ENCODE peak calls at places on chromosome 7, in seven cellular contexts. One of them, this sample, is unnamed.

GRCh38 chr7:156003220-156004162 is 191.2 kb upstream of the SHH start:
- DNase-seq in psoas muscle: no peak
- DNase-seq in iPS DF 6.9: no peak
- DNase-seq in hepatocyte: no peak
- DNase-seq in fibroblast of pulmonary artery: no peak
- DNase-seq in astrocyte: no peak
- DNase-seq in ascending aorta: no peak
- DNase-seq in this sample: no peak

GRCh38 chr7:4204530-4205165 is 477.4 kb upstream of the FOXK1 start:
- DNase-seq in hepatocyte: peak
- DNase-seq in psoas muscle: peak
- DNase-seq in ascending aorta: no peak
- DNase-seq in astrocyte: no peak
- DNase-seq in iPS DF 6.9: peak
- DNase-seq in fibroblast of pulmonary artery: no peak
- DNase-seq in this sample: no peak

GRCh38 chr7:44195901-44196300 is 4.9 kb upstream of the YKT6 start:
- DNase-seq in iPS DF 6.9: no peak
- DNase-seq in fibroblast of pulmonary artery: no peak
- DNase-seq in ascending aorta: no peak
- DNase-seq in astrocyte: no peak
- DNase-seq in hepatocyte: no peak
- DNase-seq in psoas muscle: no peak
- DNase-seq in this sample: no peak

GRCh38 chr7:46754135-46754730 is 827.7 kb downstream of the TNS3 start:
- DNase-seq in ascending aorta: no peak
- DNase-seq in fibroblast of pulmonary artery: peak
- DNase-seq in astrocyte: peak
- DNase-seq in iPS DF 6.9: no peak
- DNase-seq in psoas muscle: no peak
- DNase-seq in hepatocyte: no peak
- DNase-seq in this sample: no peak

GRCh38 chr7:80277434-80278427 is 143.1 kb downstream of the GNAI1 start:
- DNase-seq in hepatocyte: peak
- DNase-seq in ascending aorta: no peak
- DNase-seq in iPS DF 6.9: no peak
- DNase-seq in psoas muscle: no peak
- DNase-seq in fibroblast of pulmonary artery: peak
- DNase-seq in astrocyte: peak
- DNase-seq in this sample: no peak

GRCh38 chr7:2508327-2509231 is 11.0 kb upstream of the LFNG start:
- DNase-seq in hepatocyte: no peak
- DNase-seq in astrocyte: no peak
- DNase-seq in iPS DF 6.9: no peak
- DNase-seq in ascending aorta: no peak
- DNase-seq in fibroblast of pulmonary artery: no peak
- DNase-seq in psoas muscle: peak
- DNase-seq in this sample: peak

GRCh38 chr7:88377421-88377820 is 70.7 kb upstream of the STEAP4 start:
- DNase-seq in hepatocyte: peak
- DNase-seq in astrocyte: no peak
- DNase-seq in ascending aorta: no peak
- DNase-seq in psoas muscle: no peak
- DNase-seq in iPS DF 6.9: peak
- DNase-seq in fibroblast of pulmonary artery: no peak
- DNase-seq in this sample: no peak

GRCh38 chr7:22108151-22108845 is 162.6 kb upstream of the CDCA7L start:
- DNase-seq in iPS DF 6.9: no peak
- DNase-seq in ascending aorta: no peak
- DNase-seq in psoas muscle: no peak
- DNase-seq in fibroblast of pulmonary artery: no peak
- DNase-seq in astrocyte: no peak
- DNase-seq in hepatocyte: no peak
- DNase-seq in this sample: peak

GRCh38 chr7:15007507-15007906 is 105.0 kb upstream of the DGKB start:
- DNase-seq in fibroblast of pulmonary artery: peak
- DNase-seq in iPS DF 6.9: no peak
- DNase-seq in ascending aorta: no peak
- DNase-seq in astrocyte: no peak
- DNase-seq in hepatocyte: peak
- DNase-seq in psoas muscle: no peak
- DNase-seq in this sample: no peak

GRCh38 chr7:8114175-8114574 is 145.6 kb downstream of the GLCCI1 start:
- DNase-seq in fibroblast of pulmonary artery: no peak
- DNase-seq in iPS DF 6.9: no peak
- DNase-seq in ascending aorta: no peak
- DNase-seq in astrocyte: no peak
- DNase-seq in psoas muscle: no peak
- DNase-seq in hepatocyte: no peak
- DNase-seq in this sample: no peak

GRCh38 chr7:48274662-48275061 is 103.4 kb downstream of the ABCA13 start:
- DNase-seq in iPS DF 6.9: no peak
- DNase-seq in astrocyte: peak
- DNase-seq in fibroblast of pulmonary artery: peak
- DNase-seq in psoas muscle: no peak
- DNase-seq in hepatocyte: no peak
- DNase-seq in ascending aorta: no peak
- DNase-seq in this sample: no peak

GRCh38 chr7:133705596-133705995 is 421.5 kb upstream of the LRGUK start:
- DNase-seq in psoas muscle: no peak
- DNase-seq in fibroblast of pulmonary artery: peak
- DNase-seq in astrocyte: peak
- DNase-seq in ascending aorta: no peak
- DNase-seq in iPS DF 6.9: no peak
- DNase-seq in hepatocyte: no peak
- DNase-seq in this sample: no peak

GRCh38 chr7:124785994-124786393 is 20.4 kb upstream of the GPR37 start:
- DNase-seq in astrocyte: no peak
- DNase-seq in ascending aorta: no peak
- DNase-seq in fibroblast of pulmonary artery: no peak
- DNase-seq in hepatocyte: no peak
- DNase-seq in psoas muscle: no peak
- DNase-seq in iPS DF 6.9: no peak
- DNase-seq in this sample: no peak

GRCh38 chr7:33732462-33732861 is 172.9 kb upstream of the BMPER start:
- DNase-seq in fibroblast of pulmonary artery: no peak
- DNase-seq in psoas muscle: no peak
- DNase-seq in ascending aorta: no peak
- DNase-seq in iPS DF 6.9: no peak
- DNase-seq in astrocyte: no peak
- DNase-seq in hepatocyte: no peak
- DNase-seq in this sample: no peak

GRCh38 chr7:99752354-99752753 is 17.4 kb upstream of the CYP3A7 start:
- DNase-seq in psoas muscle: peak
- DNase-seq in ascending aorta: no peak
- DNase-seq in astrocyte: no peak
- DNase-seq in hepatocyte: peak
- DNase-seq in iPS DF 6.9: no peak
- DNase-seq in fibroblast of pulmonary artery: no peak
- DNase-seq in this sample: no peak

GRCh38 chr7:128042027-128042426 is 10.8 kb upstream of the LRRC4 start:
- DNase-seq in psoas muscle: no peak
- DNase-seq in astrocyte: no peak
- DNase-seq in fibroblast of pulmonary artery: no peak
- DNase-seq in hepatocyte: no peak
- DNase-seq in iPS DF 6.9: no peak
- DNase-seq in ascending aorta: no peak
- DNase-seq in this sample: no peak

GRCh38 chr7:107846324-107846723 is 43.3 kb upstream of the SLC26A3 start:
- DNase-seq in ascending aorta: no peak
- DNase-seq in hepatocyte: no peak
- DNase-seq in psoas muscle: no peak
- DNase-seq in fibroblast of pulmonary artery: no peak
- DNase-seq in iPS DF 6.9: no peak
- DNase-seq in astrocyte: no peak
- DNase-seq in this sample: no peak

GRCh38 chr7:44057849-44058758 is 7.3 kb downstream of the PGAM2 start:
- DNase-seq in hepatocyte: no peak
- DNase-seq in ascending aorta: peak
- DNase-seq in fibroblast of pulmonary artery: no peak
- DNase-seq in psoas muscle: peak
- DNase-seq in astrocyte: no peak
- DNase-seq in iPS DF 6.9: no peak
- DNase-seq in this sample: peak

GRCh38 chr7:157690058-157690832 is 353.4 kb downstream of the DNAJB6 start:
- DNase-seq in hepatocyte: no peak
- DNase-seq in fibroblast of pulmonary artery: peak
- DNase-seq in ascending aorta: peak
- DNase-seq in astrocyte: peak
- DNase-seq in iPS DF 6.9: no peak
- DNase-seq in psoas muscle: peak
- DNase-seq in this sample: peak

GRCh38 chr7:157691521-157692155 is 354.8 kb downstream of the DNAJB6 start:
- DNase-seq in fibroblast of pulmonary artery: no peak
- DNase-seq in hepatocyte: no peak
- DNase-seq in iPS DF 6.9: no peak
- DNase-seq in astrocyte: no peak
- DNase-seq in ascending aorta: peak
- DNase-seq in psoas muscle: no peak
- DNase-seq in this sample: no peak

GRCh38 chr7:157692156-157693011 is 355.6 kb downstream of the DNAJB6 start:
- DNase-seq in fibroblast of pulmonary artery: no peak
- DNase-seq in ascending aorta: peak
- DNase-seq in psoas muscle: no peak
- DNase-seq in astrocyte: no peak
- DNase-seq in iPS DF 6.9: no peak
- DNase-seq in hepatocyte: no peak
- DNase-seq in this sample: no peak

GRCh38 chr7:157689269-157690057 is 352.7 kb downstream of the DNAJB6 start:
- DNase-seq in psoas muscle: no peak
- DNase-seq in fibroblast of pulmonary artery: no peak
- DNase-seq in iPS DF 6.9: no peak
- DNase-seq in astrocyte: no peak
- DNase-seq in ascending aorta: peak
- DNase-seq in hepatocyte: no peak
- DNase-seq in this sample: no peak

GRCh38 chr7:157690833-157691382 is 354.1 kb downstream of the DNAJB6 start:
- DNase-seq in iPS DF 6.9: no peak
- DNase-seq in fibroblast of pulmonary artery: peak
- DNase-seq in hepatocyte: no peak
- DNase-seq in ascending aorta: peak
- DNase-seq in psoas muscle: peak
- DNase-seq in astrocyte: peak
- DNase-seq in this sample: peak
- H3K4me3 ChIP-seq in iPS DF 6.9: no peak
- H3K4me3 ChIP-seq in fibroblast of pulmonary artery: peak
- H3K4me3 ChIP-seq in hepatocyte: no peak
- H3K4me3 ChIP-seq in ascending aorta: peak
- H3K4me3 ChIP-seq in psoas muscle: peak
- H3K4me3 ChIP-seq in astrocyte: peak
- H3K4me3 ChIP-seq in this sample: peak

GRCh38 chr7:150453892-150454291 is 3.5 kb downstream of the GIMAP8 start:
- DNase-seq in hepatocyte: no peak
- DNase-seq in fibroblast of pulmonary artery: no peak
- DNase-seq in psoas muscle: no peak
- DNase-seq in ascending aorta: no peak
- DNase-seq in iPS DF 6.9: no peak
- DNase-seq in astrocyte: no peak
- DNase-seq in this sample: no peak
- H3K4me3 ChIP-seq in hepatocyte: no peak
- H3K4me3 ChIP-seq in fibroblast of pulmonary artery: no peak
- H3K4me3 ChIP-seq in psoas muscle: no peak
- H3K4me3 ChIP-seq in ascending aorta: no peak
- H3K4me3 ChIP-seq in iPS DF 6.9: no peak
- H3K4me3 ChIP-seq in astrocyte: no peak
- H3K4me3 ChIP-seq in this sample: peak

DNA sequence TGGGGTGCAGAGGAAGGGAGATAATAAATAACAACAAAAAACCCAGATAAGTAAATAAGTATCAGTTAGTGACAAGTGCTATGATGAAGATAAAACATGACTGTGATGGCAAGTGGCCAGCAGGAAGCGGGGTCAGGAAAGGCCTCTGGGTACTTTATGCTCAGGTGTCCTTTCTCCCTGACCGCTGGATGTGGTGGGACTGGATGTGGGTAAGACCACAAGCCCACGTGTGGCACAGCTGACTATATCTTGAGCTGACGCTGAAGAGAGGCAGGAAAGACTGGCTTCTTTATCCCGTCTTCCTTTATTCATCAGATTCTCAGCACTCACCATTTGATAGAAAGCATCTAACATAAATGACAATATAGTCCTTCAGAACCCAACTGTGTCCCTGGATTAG is 87.8 kb downstream of the CREB5 start:
- DNase-seq in iPS DF 6.9: no peak
- DNase-seq in ascending aorta: no peak
- DNase-seq in astrocyte: no peak
- DNase-seq in hepatocyte: no peak
- DNase-seq in fibroblast of pulmonary artery: no peak
- DNase-seq in psoas muscle: no peak
- DNase-seq in this sample: no peak
- H3K4me3 ChIP-seq in iPS DF 6.9: no peak
- H3K4me3 ChIP-seq in ascending aorta: no peak
- H3K4me3 ChIP-seq in astrocyte: no peak
- H3K4me3 ChIP-seq in hepatocyte: no peak
- H3K4me3 ChIP-seq in fibroblast of pulmonary artery: no peak
- H3K4me3 ChIP-seq in psoas muscle: no peak
- H3K4me3 ChIP-seq in this sample: no peak

GRCh38 chr7:35694161-35694783 is 663 bp downstream of the HERPUD2 start:
- DNase-seq in fibroblast of pulmonary artery: no peak
- DNase-seq in psoas muscle: no peak
- DNase-seq in ascending aorta: peak
- DNase-seq in hepatocyte: no peak
- DNase-seq in astrocyte: no peak
- DNase-seq in iPS DF 6.9: no peak
- DNase-seq in this sample: peak

GRCh38 chr7:35695628-35695888 is 623 bp upstream of the HERPUD2 start:
- DNase-seq in psoas muscle: no peak
- DNase-seq in astrocyte: no peak
- DNase-seq in hepatocyte: no peak
- DNase-seq in iPS DF 6.9: no peak
- DNase-seq in ascending aorta: no peak
- DNase-seq in fibroblast of pulmonary artery: no peak
- DNase-seq in this sample: no peak

GRCh38 chr7:35695987-35696386 is 1.1 kb upstream of the HERPUD2 start:
- DNase-seq in ascending aorta: no peak
- DNase-seq in fibroblast of pulmonary artery: no peak
- DNase-seq in iPS DF 6.9: no peak
- DNase-seq in hepatocyte: no peak
- DNase-seq in psoas muscle: no peak
- DNase-seq in astrocyte: no peak
- DNase-seq in this sample: no peak

GRCh38 chr7:35694784-35695627 is at the start of gene HERPUD2:
- DNase-seq in fibroblast of pulmonary artery: peak
- DNase-seq in ascending aorta: peak
- DNase-seq in astrocyte: peak
- DNase-seq in hepatocyte: peak
- DNase-seq in psoas muscle: peak
- DNase-seq in iPS DF 6.9: peak
- DNase-seq in this sample: peak

DNA sequence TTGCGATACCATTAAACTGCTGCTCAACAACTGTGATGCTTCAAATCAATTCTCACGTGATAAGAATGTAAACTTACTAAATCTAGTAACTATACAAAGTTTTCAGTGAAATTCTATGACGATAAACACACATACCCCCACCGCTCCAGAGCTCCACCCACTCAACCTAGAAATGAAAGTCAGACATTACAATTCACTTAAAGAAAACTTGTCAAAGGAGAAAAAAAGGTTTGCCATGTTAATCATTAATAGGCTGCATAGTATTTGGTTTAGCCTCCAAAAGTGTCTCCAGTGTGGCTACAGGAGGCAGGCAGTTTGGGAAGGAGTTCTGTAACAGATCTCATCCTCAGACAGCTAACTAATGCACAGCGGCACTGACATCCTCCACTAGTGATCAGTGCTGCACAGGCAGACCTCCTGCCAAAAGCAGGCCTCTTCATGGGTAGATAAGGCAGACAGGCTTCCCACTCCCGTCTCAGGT is 3.1 kb downstream of the HERPUD2 start:
- DNase-seq in fibroblast of pulmonary artery: no peak
- DNase-seq in hepatocyte: peak
- DNase-seq in ascending aorta: no peak
- DNase-seq in psoas muscle: no peak
- DNase-seq in astrocyte: no peak
- DNase-seq in iPS DF 6.9: no peak
- DNase-seq in this sample: no peak
- H3K4me3 ChIP-seq in fibroblast of pulmonary artery: peak
- H3K4me3 ChIP-seq in hepatocyte: peak
- H3K4me3 ChIP-seq in ascending aorta: peak
- H3K4me3 ChIP-seq in psoas muscle: peak
- H3K4me3 ChIP-seq in astrocyte: peak
- H3K4me3 ChIP-seq in iPS DF 6.9: no peak
- H3K4me3 ChIP-seq in this sample: no peak

This sample was measured in upper lobe of left lung.